ENCODE peak calls at places on chromosomes 16 and 17, in nine cellular contexts. K is SK-N-SH; P is dorsolateral prefrontal cortex; X is cardiac muscle cell; Y is heart right ventricle; M is left ventricle myocardium inferior; J is colonic mucosa; O is HCT116; V is CD4-positive, alpha-beta T cell. Q is an unnamed sample.
A peak's percentile ranks its signal among the peaks of the same experiment; 100 is the strongest.

GRCh38 chr16:20944861-20945390 is 44.4 kb downstream of the LYRM1 start:
- DNase-seq in O (no peak), J (no peak), Y (no peak), P (no peak), M (no peak), X (no peak), V (no peak), K (no peak), Q (peak; percentile 15)

GRCh38 chr17:42414782-42415409 is 8.2 kb downstream of the CAVIN1 start:
- DNase-seq in O (no peak), V (peak; percentile 52), X (no peak), J (no peak), P (no peak), K (no peak), M (no peak), Y (no peak), Q (peak; percentile 70)

GRCh38 chr16:21613361-21613760 is 14.0 kb downstream of the METTL9 start:
- DNase-seq in V (no peak), X (no peak), O (no peak), P (no peak), K (no peak), Y (no peak), M (no peak), J (no peak), Q (no peak)

GRCh38 chr16:21701271-21701670 is 37.5 kb downstream of the OTOA start:
- DNase-seq in V (no peak), X (no peak), M (no peak), P (no peak), K (no peak), J (no peak), O (no peak), Y (no peak), Q (no peak)

GRCh38 chr17:602436-602835 is 112.2 kb downstream of the VPS53 start:
- DNase-seq in K (no peak), M (no peak), O (no peak), J (no peak), Y (no peak), P (no peak), X (no peak), V (no peak), Q (no peak)

GRCh38 chr17:33667671-33668070 is 374.6 kb upstream of the ASIC2 start:
- DNase-seq in P (no peak), M (no peak), J (no peak), K (no peak), O (no peak), X (no peak), V (no peak), Y (peak; percentile 47), Q (no peak)

GRCh38 chr17:5821813-5822212 is 237.5 kb upstream of the NLRP1 start:
- DNase-seq in K (no peak), V (no peak), J (no peak), M (no peak), O (no peak), P (no peak), X (no peak), Y (no peak), Q (no peak)

GRCh38 chr17:81003711-81004335 is 12.2 kb downstream of the CHMP6 start:
- DNase-seq in M (no peak), X (no peak), P (no peak), J (peak; percentile 65), Y (no peak), V (no peak), O (no peak), K (peak; percentile 80), Q (no peak)

GRCh38 chr17:41894791-41895331 is 23.9 kb downstream of the ACLY start:
- DNase-seq in K (peak; percentile 73), Y (no peak), M (no peak), J (no peak), O (no peak), P (no peak), V (no peak), X (no peak), Q (no peak)

GRCh38 chr17:14297161-14297851 is 3.6 kb upstream of the HS3ST3B1 start:
- DNase-seq in X (peak; percentile 66), M (peak; percentile 21), O (no peak), Y (no peak), J (no peak), P (no peak), K (peak; percentile 50), V (no peak), Q (peak; percentile 21)

GRCh38 chr17:34503804-34504203 is 75.6 kb upstream of the TMEM132E start:
- DNase-seq in K (no peak), P (no peak), X (no peak), M (peak; percentile 35), V (no peak), Y (peak; percentile 24), J (no peak), O (no peak), Q (no peak)

GRCh38 chr17:4053596-4053995 is 89.2 kb downstream of the ZZEF1 start:
- DNase-seq in Y (no peak), J (no peak), O (no peak), X (no peak), P (no peak), M (no peak), K (no peak), V (no peak), Q (no peak)

GRCh38 chr17:4049546-4049945 is 85.3 kb upstream of the ATP2A3 start:
- DNase-seq in P (no peak), X (peak; percentile 56), O (no peak), M (no peak), V (no peak), K (no peak), J (no peak), Y (no peak), Q (no peak)

GRCh38 chr17:4045477-4045876 is 81.2 kb upstream of the ATP2A3 start:
- DNase-seq in P (no peak), K (no peak), J (no peak), V (no peak), M (no peak), X (no peak), O (no peak), Y (no peak), Q (no peak)

GRCh38 chr17:4043862-4044261 is 79.6 kb upstream of the ATP2A3 start:
- DNase-seq in X (no peak), O (no peak), Y (no peak), P (no peak), J (no peak), V (peak; percentile 61), K (no peak), M (no peak), Q (no peak)

GRCh38 chr17:4048218-4048617 is 84.0 kb upstream of the ATP2A3 start:
- DNase-seq in K (no peak), Y (no peak), J (no peak), V (no peak), P (no peak), O (no peak), X (no peak), M (no peak), Q (no peak)
- TF ChIP-seq CTCF in K (no peak), Y (no peak), J (no peak), V (no peak), P (no peak), O (no peak), X (no peak), M (no peak), Q (no peak)

GRCh38 chr17:40103082-40103741 is 2.8 kb upstream of the NR1D1 start:
- DNase-seq in Y (peak; percentile 24), X (no peak), K (no peak), M (peak; percentile 14), P (no peak), V (no peak), J (peak; percentile 85), O (no peak), Q (no peak)
- H3K27ac ChIP-seq in Y (peak overlapping the region; percentile 73), X (peak overlapping the region; percentile 76), K (no peak overlapping the region), M (peak overlapping the region; percentile 100), P (peak overlapping the region; percentile 59), V (peak overlapping the region; percentile 44), J (peak overlapping the region; percentile 94), O (no peak overlapping the region), Q (no peak overlapping the region)

DNA sequence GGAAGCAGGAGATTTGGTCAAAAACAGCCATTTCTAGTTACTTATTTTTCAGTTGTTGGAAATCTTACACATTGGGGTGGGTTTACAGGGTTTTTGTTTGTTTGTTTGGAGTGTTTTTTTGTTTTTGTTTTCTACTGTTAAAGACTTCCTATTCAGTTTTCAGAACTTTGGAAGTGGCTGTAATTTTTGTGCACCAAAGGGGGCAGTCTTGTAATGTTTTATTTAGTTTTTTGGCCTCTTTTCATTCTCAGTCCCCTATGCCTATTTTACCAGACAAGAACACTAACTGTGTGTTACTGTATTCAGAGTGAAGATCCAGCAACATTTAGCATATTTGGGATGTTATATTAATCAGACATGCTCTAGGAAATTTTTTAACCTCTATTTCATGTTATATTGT is 20.6 kb downstream of the TPPP3 start:
- DNase-seq in P (no peak), M (no peak), J (no peak), Y (peak; percentile 16), X (no peak), K (peak; percentile 57), V (no peak), O (peak; percentile 12), Q (no peak)
- TF ChIP-seq CTCF in P (peak; percentile 67), M (peak; percentile 58), J (no peak), Y (peak; percentile 54), X (peak; percentile 49), K (peak; percentile 72), V (no peak), O (peak; percentile 38), Q (peak; percentile 5)

GRCh38 chr16:2156025-2156848 is 655 bp downstream of the TRAF7 start:
- DNase-seq in X (peak; percentile 59), M (no peak), V (no peak), Y (no peak), O (no peak), P (no peak), J (peak; percentile 39), K (peak; percentile 58), Q (peak; percentile 66)

GRCh38 chr16:2158262-2158638 is 2.7 kb downstream of the TRAF7 start:
- DNase-seq in O (no peak), X (no peak), P (no peak), K (no peak), V (no peak), J (no peak), M (no peak), Y (no peak), Q (no peak)

GRCh38 chr16:2159052-2159838 is 3.7 kb downstream of the TRAF7 start:
- DNase-seq in J (peak; percentile 77), P (peak; percentile 50), M (no peak), O (no peak), X (no peak), Y (peak; percentile 65), K (no peak), V (no peak), Q (no peak)

GRCh38 chr16:2156849-2157224 is 1.3 kb downstream of the TRAF7 start:
- DNase-seq in V (no peak), P (no peak), J (no peak), M (no peak), X (no peak), K (no peak), O (no peak), Y (no peak), Q (no peak)

DNA sequence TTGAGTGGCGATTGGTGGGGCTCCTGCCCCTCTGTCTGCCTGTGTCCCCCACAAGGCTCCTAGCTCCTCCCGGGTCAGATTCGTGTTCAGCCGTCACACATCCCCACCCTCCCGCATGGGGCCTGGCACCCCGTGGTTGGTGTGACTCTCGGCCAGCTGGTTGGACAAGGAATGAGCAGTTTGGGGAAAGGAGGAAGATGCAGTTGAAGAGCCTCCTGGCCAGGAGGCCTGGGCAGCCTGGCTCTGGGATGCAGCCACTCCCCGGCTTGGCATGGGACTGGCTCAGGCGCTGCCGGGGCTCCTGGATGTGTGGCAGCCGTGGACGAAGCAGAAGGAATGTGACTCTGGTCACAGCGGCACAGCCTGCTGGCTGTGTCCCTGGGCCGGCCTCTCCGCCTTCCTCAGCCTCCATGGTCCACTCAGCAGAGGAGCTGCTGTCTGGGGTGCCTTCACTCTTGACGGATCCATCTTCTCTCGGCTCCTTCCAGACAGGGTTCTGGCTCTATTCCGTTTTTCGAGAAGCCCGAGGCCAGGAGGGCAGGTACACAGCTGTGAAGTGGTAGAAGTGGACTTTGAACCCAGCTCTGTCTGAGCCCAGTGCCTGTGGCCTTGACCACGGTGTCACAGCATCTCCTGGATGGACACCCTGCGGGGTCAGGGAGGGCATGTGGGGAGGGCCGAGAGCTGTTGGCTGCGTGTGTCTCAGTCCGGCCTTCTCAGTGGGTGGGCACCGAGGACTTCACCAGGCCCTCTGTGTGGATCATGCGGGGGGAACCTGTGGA is 2.1 kb downstream of the TRAF7 start:
- DNase-seq in M (no peak), K (no peak), X (no peak), J (peak; percentile 70), P (no peak), O (no peak), V (no peak), Y (no peak), Q (no peak)
- H3K27ac ChIP-seq in M (no peak overlapping the region), K (no peak overlapping the region), X (no peak overlapping the region), J (peak overlapping the region; percentile 51), P (peak overlapping the region; percentile 90), O (peak overlapping the region; percentile 80), V (no peak overlapping the region), Y (no peak overlapping the region), Q (peak overlapping the region; percentile 94)

Q was measured in HL-60.